ENCODE peak calls at places on chromosome 4, in nine cellular contexts. One of them, this sample, is unnamed.

GRCh38 chr4:171524913-171525312 is 288.3 kb upstream of the GALNTL6 start:
- DNase-seq in mammary epithelial cell: no peak
- DNase-seq in stimulated activated CD4-positive, alpha-beta T cell treated with anti-CD3 and anti-CD28 coated beads, Interleukin-1b, Interleukin-23, amount 100 ng/mL, for 48 hours: no peak
- DNase-seq in fibroblast of pulmonary artery: no peak
- DNase-seq in tibial nerve: no peak
- DNase-seq in C1 segment of cervical spinal cord: no peak
- DNase-seq in left lobe of liver: no peak
- DNase-seq in ovary: no peak
- DNase-seq in M059J: no peak
- DNase-seq in this sample: no peak

GRCh38 chr4:18052158-18052557 is 30.6 kb upstream of the LCORL start:
- DNase-seq in mammary epithelial cell: no peak
- DNase-seq in stimulated activated CD4-positive, alpha-beta T cell treated with anti-CD3 and anti-CD28 coated beads, Interleukin-1b, Interleukin-23, amount 100 ng/mL, for 48 hours: no peak
- DNase-seq in fibroblast of pulmonary artery: no peak
- DNase-seq in tibial nerve: no peak
- DNase-seq in C1 segment of cervical spinal cord: no peak
- DNase-seq in left lobe of liver: no peak
- DNase-seq in ovary: no peak
- DNase-seq in M059J: peak; percentile 43
- DNase-seq in this sample: no peak

GRCh38 chr4:13544556-13545393 is 467 bp upstream of the NKX3-2 start:
- DNase-seq in mammary epithelial cell: peak; percentile 70
- DNase-seq in stimulated activated CD4-positive, alpha-beta T cell treated with anti-CD3 and anti-CD28 coated beads, Interleukin-1b, Interleukin-23, amount 100 ng/mL, for 48 hours: peak; percentile 69
- DNase-seq in fibroblast of pulmonary artery: peak; percentile 69
- DNase-seq in tibial nerve: no peak
- DNase-seq in C1 segment of cervical spinal cord: no peak
- DNase-seq in left lobe of liver: peak; percentile 61
- DNase-seq in ovary: no peak
- DNase-seq in M059J: peak; percentile 86
- DNase-seq in this sample: peak; percentile 53

GRCh38 chr4:128582319-128582948 is 227.1 kb upstream of the JADE1 start:
- DNase-seq in mammary epithelial cell: no peak
- DNase-seq in stimulated activated CD4-positive, alpha-beta T cell treated with anti-CD3 and anti-CD28 coated beads, Interleukin-1b, Interleukin-23, amount 100 ng/mL, for 48 hours: no peak
- DNase-seq in fibroblast of pulmonary artery: peak; percentile 32
- DNase-seq in tibial nerve: no peak
- DNase-seq in C1 segment of cervical spinal cord: no peak
- DNase-seq in left lobe of liver: no peak
- DNase-seq in ovary: no peak
- DNase-seq in M059J: no peak
- DNase-seq in this sample: no peak

GRCh38 chr4:5037553-5038551 is 13.4 kb upstream of the STK32B start:
- DNase-seq in mammary epithelial cell: peak; percentile 91
- DNase-seq in stimulated activated CD4-positive, alpha-beta T cell treated with anti-CD3 and anti-CD28 coated beads, Interleukin-1b, Interleukin-23, amount 100 ng/mL, for 48 hours: no peak
- DNase-seq in fibroblast of pulmonary artery: peak; percentile 86
- DNase-seq in tibial nerve: no peak
- DNase-seq in C1 segment of cervical spinal cord: no peak
- DNase-seq in left lobe of liver: no peak
- DNase-seq in ovary: no peak
- DNase-seq in M059J: peak; percentile 98
- DNase-seq in this sample: no peak

GRCh38 chr4:75561789-75562188 is 5.9 kb downstream of the ODAPH start:
- DNase-seq in mammary epithelial cell: peak; percentile 23
- DNase-seq in stimulated activated CD4-positive, alpha-beta T cell treated with anti-CD3 and anti-CD28 coated beads, Interleukin-1b, Interleukin-23, amount 100 ng/mL, for 48 hours: no peak
- DNase-seq in fibroblast of pulmonary artery: peak; percentile 23
- DNase-seq in tibial nerve: no peak
- DNase-seq in C1 segment of cervical spinal cord: no peak
- DNase-seq in left lobe of liver: no peak
- DNase-seq in ovary: no peak
- DNase-seq in M059J: no peak
- DNase-seq in this sample: no peak

GRCh38 chr4:105613326-105613725 is 60.9 kb downstream of the ARHGEF38 start:
- DNase-seq in mammary epithelial cell: no peak
- DNase-seq in stimulated activated CD4-positive, alpha-beta T cell treated with anti-CD3 and anti-CD28 coated beads, Interleukin-1b, Interleukin-23, amount 100 ng/mL, for 48 hours: no peak
- DNase-seq in fibroblast of pulmonary artery: no peak
- DNase-seq in tibial nerve: no peak
- DNase-seq in C1 segment of cervical spinal cord: no peak
- DNase-seq in left lobe of liver: no peak
- DNase-seq in ovary: no peak
- DNase-seq in M059J: peak; percentile 76
- DNase-seq in this sample: no peak

GRCh38 chr4:181957088-181957487 is 286.1 kb upstream of the TENM3 start:
- DNase-seq in mammary epithelial cell: peak; percentile 45
- DNase-seq in stimulated activated CD4-positive, alpha-beta T cell treated with anti-CD3 and anti-CD28 coated beads, Interleukin-1b, Interleukin-23, amount 100 ng/mL, for 48 hours: no peak
- DNase-seq in fibroblast of pulmonary artery: peak; percentile 58
- DNase-seq in tibial nerve: no peak
- DNase-seq in C1 segment of cervical spinal cord: no peak
- DNase-seq in left lobe of liver: no peak
- DNase-seq in ovary: no peak
- DNase-seq in M059J: peak; percentile 90
- DNase-seq in this sample: no peak

This sample was measured in T-helper 2 cell treated with Interferon-gamma antibody and Interleukin-4, amounts not matched to agents 5 μg/mL and 100 μg/mL, for 36 hours.